ENCODE peak calls at places on chromosome X, in six cellular contexts. One of them, this sample, is unnamed.

GRCh38 chrX:141439651-141440050 is 144.9 kb downstream of the SPANXA1 start:
- DNase-seq in hypothalamus: no peak
- DNase-seq in endothelial cell: no peak
- DNase-seq in left colon: no peak
- DNase-seq in stimulated activated CD4-positive, alpha-beta T cell treated with anti-CD3 and anti-CD28 coated beads, Interleukin-12 subunit alpha, Interleukin-12 subunit beta, amount 100 ng/mL, for 4 hours: no peak
- DNase-seq in psoas muscle: no peak
- DNase-seq in this sample: no peak

GRCh38 chrX:39214380-39215126 is 413.3 kb downstream of the MID1IP1 start:
- DNase-seq in hypothalamus: peak; percentile 12
- DNase-seq in endothelial cell: no peak
- DNase-seq in left colon: no peak
- DNase-seq in stimulated activated CD4-positive, alpha-beta T cell treated with anti-CD3 and anti-CD28 coated beads, Interleukin-12 subunit alpha, Interleukin-12 subunit beta, amount 100 ng/mL, for 4 hours: no peak
- DNase-seq in psoas muscle: no peak
- DNase-seq in this sample: no peak

GRCh38 chrX:39840141-39841126 is 257.3 kb downstream of the BCOR start:
- DNase-seq in hypothalamus: peak; percentile 12
- DNase-seq in endothelial cell: no peak
- DNase-seq in left colon: no peak
- DNase-seq in stimulated activated CD4-positive, alpha-beta T cell treated with anti-CD3 and anti-CD28 coated beads, Interleukin-12 subunit alpha, Interleukin-12 subunit beta, amount 100 ng/mL, for 4 hours: no peak
- DNase-seq in psoas muscle: no peak
- DNase-seq in this sample: no peak

GRCh38 chrX:79084923-79085322 is 59.6 kb upstream of the GPR174 start:
- DNase-seq in hypothalamus: no peak
- DNase-seq in endothelial cell: no peak
- DNase-seq in left colon: no peak
- DNase-seq in stimulated activated CD4-positive, alpha-beta T cell treated with anti-CD3 and anti-CD28 coated beads, Interleukin-12 subunit alpha, Interleukin-12 subunit beta, amount 100 ng/mL, for 4 hours: no peak
- DNase-seq in psoas muscle: no peak
- DNase-seq in this sample: no peak

GRCh38 chrX:137194164-137194563 is 160.4 kb upstream of the GPR101 start:
- DNase-seq in hypothalamus: no peak
- DNase-seq in endothelial cell: peak; percentile 64
- DNase-seq in left colon: no peak
- DNase-seq in stimulated activated CD4-positive, alpha-beta T cell treated with anti-CD3 and anti-CD28 coated beads, Interleukin-12 subunit alpha, Interleukin-12 subunit beta, amount 100 ng/mL, for 4 hours: peak; percentile 2
- DNase-seq in psoas muscle: no peak
- DNase-seq in this sample: peak; percentile 39

GRCh38 chrX:41720125-41720780 is 3.7 kb upstream of the GPR82 start:
- DNase-seq in hypothalamus: no peak
- DNase-seq in endothelial cell: no peak
- DNase-seq in left colon: no peak
- DNase-seq in stimulated activated CD4-positive, alpha-beta T cell treated with anti-CD3 and anti-CD28 coated beads, Interleukin-12 subunit alpha, Interleukin-12 subunit beta, amount 100 ng/mL, for 4 hours: no peak
- DNase-seq in psoas muscle: no peak
- DNase-seq in this sample: peak; percentile 70

GRCh38 chrX:3257471-3257870 is 89.0 kb downstream of the MXRA5 start:
- DNase-seq in hypothalamus: no peak
- DNase-seq in endothelial cell: no peak
- DNase-seq in left colon: no peak
- DNase-seq in stimulated activated CD4-positive, alpha-beta T cell treated with anti-CD3 and anti-CD28 coated beads, Interleukin-12 subunit alpha, Interleukin-12 subunit beta, amount 100 ng/mL, for 4 hours: no peak
- DNase-seq in psoas muscle: no peak
- DNase-seq in this sample: no peak

GRCh38 chrX:136146614-136147319 is 566 bp upstream of the FHL1 start:
- DNase-seq in hypothalamus: peak; percentile 62
- DNase-seq in endothelial cell: no peak
- DNase-seq in left colon: no peak
- DNase-seq in stimulated activated CD4-positive, alpha-beta T cell treated with anti-CD3 and anti-CD28 coated beads, Interleukin-12 subunit alpha, Interleukin-12 subunit beta, amount 100 ng/mL, for 4 hours: peak; percentile 19
- DNase-seq in psoas muscle: peak; percentile 24
- DNase-seq in this sample: peak; percentile 27

GRCh38 chrX:12352922-12353321 is 214.6 kb downstream of the FRMPD4 start:
- DNase-seq in hypothalamus: no peak
- DNase-seq in endothelial cell: no peak
- DNase-seq in left colon: no peak
- DNase-seq in stimulated activated CD4-positive, alpha-beta T cell treated with anti-CD3 and anti-CD28 coated beads, Interleukin-12 subunit alpha, Interleukin-12 subunit beta, amount 100 ng/mL, for 4 hours: no peak
- DNase-seq in psoas muscle: no peak
- DNase-seq in this sample: no peak

GRCh38 chrX:124406294-124407013 is 60.1 kb downstream of the SH2D1A start:
- DNase-seq in hypothalamus: peak; percentile 2
- DNase-seq in endothelial cell: peak; percentile 51
- DNase-seq in left colon: no peak
- DNase-seq in stimulated activated CD4-positive, alpha-beta T cell treated with anti-CD3 and anti-CD28 coated beads, Interleukin-12 subunit alpha, Interleukin-12 subunit beta, amount 100 ng/mL, for 4 hours: peak; percentile 42
- DNase-seq in psoas muscle: no peak
- DNase-seq in this sample: peak; percentile 68

GRCh38 chrX:68684919-68685304 is 37.4 kb downstream of the STARD8 start:
- DNase-seq in hypothalamus: no peak
- DNase-seq in endothelial cell: no peak
- DNase-seq in left colon: no peak
- DNase-seq in stimulated activated CD4-positive, alpha-beta T cell treated with anti-CD3 and anti-CD28 coated beads, Interleukin-12 subunit alpha, Interleukin-12 subunit beta, amount 100 ng/mL, for 4 hours: no peak
- DNase-seq in psoas muscle: no peak
- DNase-seq in this sample: no peak

GRCh38 chrX:1534321-1535168 is 2.4 kb downstream of the P2RY8 start:
- DNase-seq in hypothalamus: no peak
- DNase-seq in endothelial cell: no peak
- DNase-seq in left colon: no peak
- DNase-seq in stimulated activated CD4-positive, alpha-beta T cell treated with anti-CD3 and anti-CD28 coated beads, Interleukin-12 subunit alpha, Interleukin-12 subunit beta, amount 100 ng/mL, for 4 hours: peak; percentile 34
- DNase-seq in psoas muscle: no peak
- DNase-seq in this sample: peak; percentile 58

GRCh38 chrX:109347618-109348017 is 134.3 kb downstream of the GUCY2F start:
- DNase-seq in hypothalamus: no peak
- DNase-seq in endothelial cell: no peak
- DNase-seq in left colon: no peak
- DNase-seq in stimulated activated CD4-positive, alpha-beta T cell treated with anti-CD3 and anti-CD28 coated beads, Interleukin-12 subunit alpha, Interleukin-12 subunit beta, amount 100 ng/mL, for 4 hours: no peak
- DNase-seq in psoas muscle: no peak
- DNase-seq in this sample: no peak

GRCh38 chrX:120672389-120672788 is 42.5 kb upstream of the C1GALT1C1 start:
- DNase-seq in hypothalamus: no peak
- DNase-seq in endothelial cell: no peak
- DNase-seq in left colon: no peak
- DNase-seq in stimulated activated CD4-positive, alpha-beta T cell treated with anti-CD3 and anti-CD28 coated beads, Interleukin-12 subunit alpha, Interleukin-12 subunit beta, amount 100 ng/mL, for 4 hours: no peak
- DNase-seq in psoas muscle: peak; percentile 44
- DNase-seq in this sample: no peak

GRCh38 chrX:120463241-120463640 is 5.9 kb downstream of the LAMP2 start:
- DNase-seq in hypothalamus: no peak
- DNase-seq in endothelial cell: no peak
- DNase-seq in left colon: no peak
- DNase-seq in stimulated activated CD4-positive, alpha-beta T cell treated with anti-CD3 and anti-CD28 coated beads, Interleukin-12 subunit alpha, Interleukin-12 subunit beta, amount 100 ng/mL, for 4 hours: no peak
- DNase-seq in psoas muscle: no peak
- DNase-seq in this sample: no peak

GRCh38 chrX:70038951-70039350 is 10.8 kb downstream of the AWAT2 start:
- DNase-seq in hypothalamus: no peak
- DNase-seq in endothelial cell: no peak
- DNase-seq in left colon: no peak
- DNase-seq in stimulated activated CD4-positive, alpha-beta T cell treated with anti-CD3 and anti-CD28 coated beads, Interleukin-12 subunit alpha, Interleukin-12 subunit beta, amount 100 ng/mL, for 4 hours: no peak
- DNase-seq in psoas muscle: no peak
- DNase-seq in this sample: no peak

GRCh38 chrX:139905743-139906142 is 27.1 kb downstream of the ATP11C start:
- DNase-seq in hypothalamus: no peak
- DNase-seq in endothelial cell: no peak
- DNase-seq in left colon: no peak
- DNase-seq in stimulated activated CD4-positive, alpha-beta T cell treated with anti-CD3 and anti-CD28 coated beads, Interleukin-12 subunit alpha, Interleukin-12 subunit beta, amount 100 ng/mL, for 4 hours: no peak
- DNase-seq in psoas muscle: no peak
- DNase-seq in this sample: peak; percentile 37

GRCh38 chrX:141375011-141375730 is 132.9 kb upstream of the SPANXC start:
- DNase-seq in hypothalamus: no peak
- DNase-seq in endothelial cell: no peak
- DNase-seq in left colon: no peak
- DNase-seq in stimulated activated CD4-positive, alpha-beta T cell treated with anti-CD3 and anti-CD28 coated beads, Interleukin-12 subunit alpha, Interleukin-12 subunit beta, amount 100 ng/mL, for 4 hours: no peak
- DNase-seq in psoas muscle: no peak
- DNase-seq in this sample: no peak

GRCh38 chrX:46040001-46040400 is 505.2 kb downstream of the ZNF674 start:
- DNase-seq in hypothalamus: no peak
- DNase-seq in endothelial cell: no peak
- DNase-seq in left colon: no peak
- DNase-seq in stimulated activated CD4-positive, alpha-beta T cell treated with anti-CD3 and anti-CD28 coated beads, Interleukin-12 subunit alpha, Interleukin-12 subunit beta, amount 100 ng/mL, for 4 hours: no peak
- DNase-seq in psoas muscle: no peak
- DNase-seq in this sample: no peak

GRCh38 chrX:107542500-107542899 is 85.8 kb upstream of the PRPS1 start:
- DNase-seq in hypothalamus: no peak
- DNase-seq in endothelial cell: no peak
- DNase-seq in left colon: no peak
- DNase-seq in stimulated activated CD4-positive, alpha-beta T cell treated with anti-CD3 and anti-CD28 coated beads, Interleukin-12 subunit alpha, Interleukin-12 subunit beta, amount 100 ng/mL, for 4 hours: no peak
- DNase-seq in psoas muscle: no peak
- DNase-seq in this sample: no peak

GRCh38 chrX:132769609-132770008 is 188.8 kb downstream of the HS6ST2 start:
- DNase-seq in hypothalamus: no peak
- DNase-seq in endothelial cell: no peak
- DNase-seq in left colon: no peak
- DNase-seq in stimulated activated CD4-positive, alpha-beta T cell treated with anti-CD3 and anti-CD28 coated beads, Interleukin-12 subunit alpha, Interleukin-12 subunit beta, amount 100 ng/mL, for 4 hours: no peak
- DNase-seq in psoas muscle: no peak
- DNase-seq in this sample: no peak

This sample was measured in DND-41.